ENCODE peak calls at places on chromosomes 11 and 22, in four cellular contexts. C, X, Z and T are unnamed samples.

GRCh38 chr22:46446799-46447198 is 90.6 kb downstream of the CELSR1 start:
- DNase-seq in C (no peak), X (no peak), Z (no peak), T (no peak)

GRCh38 chr11:128902515-128903066 is 11.4 kb downstream of the KCNJ5 start:
- DNase-seq in C (no peak), X (no peak), Z (no peak), T (no peak)

GRCh38 chr11:111148953-111149352 is 96.6 kb upstream of the POU2AF2 start:
- DNase-seq in C (no peak), X (no peak), Z (no peak), T (no peak)

GRCh38 chr11:95088946-95089619 is 563 bp upstream of the ENDOD1 start:
- DNase-seq in C (no peak), X (no peak), Z (peak), T (no peak)

GRCh38 chr11:12182650-12183511 is 72.5 kb downstream of the MICAL2 start:
- DNase-seq in C (no peak), X (no peak), Z (peak), T (peak)

GRCh38 chr11:43987384-43988039 is 45.1 kb downstream of the C11orf96 start:
- DNase-seq in C (no peak), X (peak), Z (no peak), T (no peak)

GRCh38 chr11:27875480-27876208 is 175.4 kb upstream of the BDNF start:
- DNase-seq in C (no peak), X (no peak), Z (no peak), T (no peak)

GRCh38 chr11:10650630-10651029 is 42.9 kb downstream of the IRAG1 start:
- DNase-seq in C (no peak), X (no peak), Z (no peak), T (no peak)

GRCh38 chr22:21587803-21588611 is 20.5 kb downstream of the UBE2L3 start:
- DNase-seq in C (peak), X (no peak), Z (peak), T (no peak)

GRCh38 chr22:45376703-45377102 is 36.7 kb downstream of the SMC1B start:
- DNase-seq in C (peak), X (peak), Z (no peak), T (no peak)

GRCh38 chr11:33633251-33634003 is 67.2 kb downstream of the C11orf91 start:
- DNase-seq in C (no peak), X (no peak), Z (no peak), T (peak)

GRCh38 chr11:11856638-11857037 is 14.9 kb downstream of the USP47 start:
- DNase-seq in C (peak), X (no peak), Z (no peak), T (no peak)

GRCh38 chr11:99494065-99494464 is 473.3 kb downstream of the CNTN5 start:
- DNase-seq in C (no peak), X (no peak), Z (no peak), T (no peak)

GRCh38 chr11:32052218-32052617 is 38.7 kb upstream of the RCN1 start:
- DNase-seq in C (no peak), X (peak), Z (peak), T (peak)

GRCh38 chr22:25484916-25485315 is 79.6 kb upstream of the GRK3 start:
- DNase-seq in C (no peak), X (no peak), Z (no peak), T (no peak)

GRCh38 chr11:17924713-17925112 is 88.1 kb downstream of the SERGEF start:
- DNase-seq in C (no peak), X (no peak), Z (no peak), T (no peak)

GRCh38 chr22:40238425-40239344 is 61.0 kb downstream of the TNRC6B start:
- DNase-seq in C (no peak), X (no peak), Z (no peak), T (no peak)

GRCh38 chr22:17131686-17132085 is 10.5 kb upstream of the TMEM121B start:
- DNase-seq in C (no peak), X (no peak), Z (no peak), T (no peak)

GRCh38 chr11:2192435-2192834 is 20.8 kb upstream of the TH start:
- DNase-seq in C (no peak), X (no peak), Z (no peak), T (no peak)

GRCh38 chr11:48093323-48093722 is 113.0 kb downstream of the PTPRJ start:
- DNase-seq in C (no peak), X (no peak), Z (no peak), T (no peak)

GRCh38 chr11:131025020-131025419 is 108.7 kb upstream of the SNX19 start:
- DNase-seq in C (no peak), X (no peak), Z (no peak), T (peak)

GRCh38 chr11:33530824-33531223 is 169.8 kb downstream of the C11orf91 start:
- DNase-seq in C (no peak), X (no peak), Z (no peak), T (no peak)

GRCh38 chr22:33302049-33302545 is 243.9 kb upstream of the SYN3 start:
- DNase-seq in C (no peak), X (peak), Z (peak), T (peak)

GRCh38 chr11:66080055-66080817 is 10.2 kb downstream of the PACS1 start:
- DNase-seq in C (no peak), X (peak), Z (peak), T (peak)

GRCh38 chr11:74819400-74819799 is 70.8 kb downstream of the RNF169 start:
- DNase-seq in C (no peak), X (no peak), Z (no peak), T (peak)

GRCh38 chr22:35961480-35961902 is 67.1 kb downstream of the RBFOX2 start:
- DNase-seq in C (no peak), X (no peak), Z (no peak), T (no peak)

GRCh38 chr22:46062971-46063631 is 86.1 kb upstream of the WNT7B start:
- DNase-seq in C (no peak), X (no peak), Z (no peak), T (no peak)

GRCh38 chr22:41146573-41146972 is 54.2 kb downstream of the EP300 start:
- DNase-seq in C (no peak), X (no peak), Z (no peak), T (no peak)

GRCh38 chr11:117421041-117421440 is 93.4 kb downstream of the CEP164 start:
- DNase-seq in C (no peak), X (no peak), Z (no peak), T (no peak)

GRCh38 chr11:119195680-119196079 is 10.4 kb downstream of the NHERF4 start:
- DNase-seq in C (no peak), X (peak), Z (no peak), T (peak)

GRCh38 chr11:16774920-16775603 is 36.6 kb downstream of the C11orf58 start:
- DNase-seq in C (no peak), X (no peak), Z (no peak), T (peak)

GRCh38 chr22:22508274-22509176 is at the start of gene ZNF280B:
- DNase-seq in C (peak), X (peak), Z (peak), T (peak)

GRCh38 chr11:68806931-68807844 is 34.5 kb downstream of the CPT1A start:
- DNase-seq in C (no peak), X (no peak), Z (no peak), T (no peak)